ENCODE peak calls at places on chromosomes 4 and X, in six cellular contexts. W is mesenchymal stem cell, Z is IMR-90, C is H9, L is H1, Q is trophoblast cell. N is an unnamed sample.

GRCh38 chrX:12994321-12994720 is 19.4 kb downstream of the TMSB4X start:
- DNase-seq in W (no peak), Z (no peak), C (no peak), L (no peak), Q (no peak), N (no peak)

GRCh38 chrX:14964500-14964899 is 91.3 kb downstream of the MOSPD2 start:
- DNase-seq in W (peak), Z (peak), C (no peak), L (no peak), Q (no peak), N (no peak)

GRCh38 chr4:120293341-120293740 is 226.7 kb upstream of the MAD2L1 start:
- DNase-seq in W (no peak), Z (no peak), C (no peak), L (no peak), Q (no peak), N (no peak)

GRCh38 chrX:68498044-68498507 is 775 bp upstream of the YIPF6 start:
- DNase-seq in W (peak), Z (no peak), C (no peak), L (no peak), Q (peak), N (no peak)

GRCh38 chrX:129655547-129656248 is 942 bp upstream of the APLN start:
- DNase-seq in W (peak), Z (no peak), C (peak), L (no peak), Q (no peak), N (no peak)

GRCh38 chr4:10101559-10102192 is 14.9 kb downstream of the WDR1 start:
- DNase-seq in W (no peak), Z (no peak), C (no peak), L (no peak), Q (no peak), N (no peak)

GRCh38 chrX:155068165-155068564 is 2.8 kb downstream of the CMC4 start:
- DNase-seq in W (peak), Z (peak), C (no peak), L (no peak), Q (peak), N (no peak)

GRCh38 chrX:111519215-111519614 is 7.8 kb downstream of the SERTM2 start:
- DNase-seq in W (peak), Z (peak), C (no peak), L (no peak), Q (peak), N (peak)

GRCh38 chr4:83197555-83198235 is 83.2 kb upstream of the PLAC8 start:
- DNase-seq in W (no peak), Z (no peak), C (no peak), L (no peak), Q (no peak), N (no peak)

GRCh38 chr4:138804705-138805104 is 210.9 kb upstream of the NOCT start:
- DNase-seq in W (no peak), Z (peak), C (no peak), L (no peak), Q (peak), N (no peak)

GRCh38 chrX:37627602-37628001 is 56.1 kb downstream of the LANCL3 start:
- DNase-seq in W (no peak), Z (no peak), C (no peak), L (no peak), Q (no peak), N (no peak)

GRCh38 chr4:302381-302780 is 2.9 kb downstream of the ZNF732 start:
- DNase-seq in W (no peak), Z (no peak), C (no peak), L (no peak), Q (no peak), N (no peak)

GRCh38 chrX:23344208-23344903 is 9.7 kb downstream of the PTCHD1 start:
- DNase-seq in W (no peak), Z (no peak), C (peak), L (no peak), Q (no peak), N (no peak)

GRCh38 chrX:23344904-23345271 is 10.2 kb downstream of the PTCHD1 start:
- DNase-seq in W (no peak), Z (no peak), C (no peak), L (no peak), Q (no peak), N (no peak)

GRCh38 chrX:23338334-23338733 is 3.7 kb downstream of the PTCHD1 start:
- DNase-seq in W (no peak), Z (no peak), C (no peak), L (no peak), Q (no peak), N (no peak)

DNA sequence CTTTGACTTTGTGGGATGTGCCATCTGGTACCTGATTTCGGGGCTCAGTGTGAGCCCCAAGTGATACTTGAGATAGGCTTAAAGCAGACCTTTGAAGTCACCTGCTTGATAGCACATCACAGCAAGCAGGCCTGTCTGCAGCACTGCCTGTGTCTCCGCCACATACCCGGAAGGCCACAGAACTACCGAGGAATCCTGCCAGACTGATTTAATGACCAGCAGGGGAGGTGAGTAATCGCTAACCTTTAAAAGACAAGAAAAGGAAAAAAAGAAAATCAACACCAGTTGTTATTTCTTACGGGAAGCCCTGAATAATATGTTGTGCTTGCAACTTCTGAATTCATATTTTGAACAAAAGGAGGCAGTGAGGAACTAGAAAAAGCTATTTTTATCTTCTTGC is 6.8 kb downstream of the PTCHD1 start:
- DNase-seq in W (no peak), Z (no peak), C (peak), L (no peak), Q (no peak), N (no peak)
- H3K14ac ChIP-seq in W (no peak), Z (no peak), C (no peak), L (no peak), Q (no peak), N (no peak)

GRCh38 chr4:121822796-121823504 is 733 bp downstream of the CCNA2 start:
- DNase-seq in W (peak), Z (no peak), C (peak), L (no peak), Q (peak), N (peak)
- H2AK5ac ChIP-seq in W (no peak), Z (peak), C (no peak), L (no peak), Q (no peak), N (peak)

GRCh38 chrX:77617206-77617605 is 168.8 kb downstream of the ATRX start:
- DNase-seq in W (no peak), Z (no peak), C (no peak), L (no peak), Q (no peak), N (no peak)

GRCh38 chrX:77622672-77623071 is 163.3 kb downstream of the ATRX start:
- DNase-seq in W (no peak), Z (no peak), C (no peak), L (no peak), Q (no peak), N (no peak)

GRCh38 chrX:77622233-77622632 is 163.8 kb downstream of the ATRX start:
- DNase-seq in W (no peak), Z (no peak), C (peak), L (no peak), Q (no peak), N (no peak)
- H3K14ac ChIP-seq in W (no peak), Z (no peak), C (no peak), L (no peak), Q (no peak), N (no peak)

GRCh38 chrX:132406106-132406505 is 82.7 kb downstream of the MBNL3 start:
- DNase-seq in W (no peak), Z (no peak), C (no peak), L (no peak), Q (no peak), N (no peak)

GRCh38 chrX:132411310-132411977 is 77.4 kb downstream of the MBNL3 start:
- DNase-seq in W (no peak), Z (no peak), C (no peak), L (no peak), Q (no peak), N (no peak)

GRCh38 chrX:132409780-132410556 is 78.9 kb downstream of the MBNL3 start:
- DNase-seq in W (no peak), Z (no peak), C (no peak), L (no peak), Q (no peak), N (no peak)

GRCh38 chrX:132404266-132404665 is 84.6 kb downstream of the MBNL3 start:
- DNase-seq in W (no peak), Z (no peak), C (no peak), L (no peak), Q (peak), N (no peak)

DNA sequence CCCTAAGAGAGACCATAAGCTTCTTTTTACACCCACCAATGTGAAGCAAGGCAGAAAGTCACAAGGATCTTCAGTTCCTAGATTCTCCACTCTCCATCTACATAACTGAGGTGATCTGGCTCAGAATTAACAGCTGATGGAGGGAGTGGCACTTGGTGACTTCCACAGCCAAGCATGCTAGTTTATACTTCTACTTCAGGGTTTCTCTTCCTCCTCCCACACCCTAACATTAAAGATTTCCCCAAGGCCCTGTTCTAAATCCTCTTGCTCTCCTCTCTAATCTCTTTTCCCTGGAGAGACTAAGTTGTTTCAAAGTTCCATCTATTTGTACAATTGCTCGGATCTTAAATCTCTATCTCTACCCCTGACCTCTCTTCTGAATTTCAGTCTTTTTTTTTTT is 81.1 kb downstream of the MBNL3 start:
- DNase-seq in W (no peak), Z (no peak), C (no peak), L (no peak), Q (no peak), N (no peak)
- H2AK5ac ChIP-seq in W (no peak), Z (no peak), C (peak), L (no peak), Q (no peak), N (no peak)

GRCh38 chr4:89022426-89023128 is 34.4 kb downstream of the FAM13A start:
- DNase-seq in W (no peak), Z (no peak), C (no peak), L (no peak), Q (no peak), N (no peak)

GRCh38 chr4:89023140-89023539 is 33.8 kb downstream of the FAM13A start:
- DNase-seq in W (no peak), Z (no peak), C (no peak), L (no peak), Q (no peak), N (no peak)

GRCh38 chr4:89024051-89024675 is 32.8 kb downstream of the FAM13A start:
- DNase-seq in W (peak), Z (peak), C (no peak), L (no peak), Q (peak), N (peak)

GRCh38 chr4:89029591-89029990 is 27.4 kb downstream of the FAM13A start:
- DNase-seq in W (no peak), Z (no peak), C (no peak), L (no peak), Q (no peak), N (no peak)

DNA sequence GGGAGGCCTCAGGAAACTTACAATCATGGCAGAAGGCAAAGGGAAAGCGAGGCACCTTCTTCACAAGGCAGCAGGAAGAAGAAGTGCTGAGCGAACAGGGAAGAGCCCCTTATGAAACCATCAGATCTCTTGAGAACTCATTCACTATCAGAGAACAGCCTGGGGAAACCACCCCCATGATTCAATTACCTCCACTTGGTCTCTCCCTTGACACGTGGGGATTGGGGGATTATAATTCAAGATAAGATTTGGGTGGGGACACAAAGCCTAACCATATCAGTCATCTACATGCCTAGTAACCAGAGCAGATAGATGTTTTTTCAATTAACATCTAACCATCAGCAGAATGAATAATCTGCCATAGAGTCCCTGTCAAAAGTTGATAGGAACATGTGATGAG is 30.4 kb downstream of the FAM13A start:
- DNase-seq in W (no peak), Z (no peak), C (no peak), L (no peak), Q (no peak), N (no peak)
- H3K14ac ChIP-seq in W (no peak), Z (no peak), C (no peak), L (no peak), Q (no peak), N (no peak)

GRCh38 chr4:99447513-99447912 is 12.4 kb upstream of the ADH7 start:
- DNase-seq in W (no peak), Z (no peak), C (no peak), L (no peak), Q (no peak), N (no peak)
- H2AK5ac ChIP-seq in W (peak), Z (no peak), C (no peak), L (no peak), Q (no peak), N (no peak)

GRCh38 chr4:38287090-38287843 is 327.1 kb downstream of the PTTG2 start:
- DNase-seq in W (no peak), Z (no peak), C (no peak), L (no peak), Q (no peak), N (no peak)

GRCh38 chr4:38290360-38290759 is 330.2 kb downstream of the PTTG2 start:
- DNase-seq in W (peak), Z (peak), C (no peak), L (no peak), Q (no peak), N (no peak)

GRCh38 chr4:38294238-38294637 is 334.0 kb downstream of the PTTG2 start:
- DNase-seq in W (no peak), Z (no peak), C (no peak), L (no peak), Q (peak), N (no peak)

GRCh38 chr4:38292529-38292928 is 332.3 kb downstream of the PTTG2 start:
- DNase-seq in W (no peak), Z (no peak), C (no peak), L (no peak), Q (no peak), N (no peak)

DNA sequence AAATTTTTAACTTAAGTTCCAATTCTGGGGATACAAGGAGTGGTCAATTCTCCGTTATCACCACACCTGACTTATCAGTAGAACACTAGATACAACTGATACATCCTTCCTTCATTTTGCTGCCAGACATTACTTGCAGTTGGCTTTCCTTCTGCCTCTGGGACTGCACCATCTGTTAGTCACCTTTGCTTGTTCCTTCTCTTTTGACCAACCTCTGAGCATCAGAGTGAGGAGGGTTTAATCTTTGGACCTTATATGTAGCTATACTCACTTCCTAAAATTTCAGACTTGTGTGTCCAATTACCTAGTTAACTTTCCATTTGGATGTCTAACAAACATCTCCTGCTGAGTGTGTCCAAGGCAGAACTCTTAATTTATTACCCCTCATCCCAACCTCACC is 330.7 kb downstream of the PTTG2 start:
- DNase-seq in W (no peak), Z (no peak), C (no peak), L (no peak), Q (no peak), N (no peak)
- H3K14ac ChIP-seq in W (no peak), Z (no peak), C (no peak), L (no peak), Q (no peak), N (no peak)

DNA sequence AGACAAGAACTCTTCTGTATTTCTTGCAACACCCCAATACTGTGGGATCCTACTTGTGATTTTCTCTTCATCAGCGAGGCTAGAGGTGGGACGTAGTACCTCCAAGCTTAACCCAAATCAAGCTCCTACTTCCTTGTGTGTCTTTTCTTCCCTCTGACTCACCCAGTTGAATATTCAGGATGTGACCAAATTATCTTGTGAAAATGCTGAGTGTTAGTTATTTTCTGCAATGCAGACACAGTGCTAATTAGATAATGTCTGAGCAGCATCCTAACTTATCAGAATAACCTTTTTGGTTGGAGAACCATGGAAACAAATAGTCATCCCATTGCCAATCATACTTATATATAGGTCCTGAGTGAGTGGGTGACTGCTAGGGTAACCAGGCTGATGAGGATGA is 2.4 kb downstream of the MEPE start:
- DNase-seq in W (peak), Z (no peak), C (no peak), L (no peak), Q (no peak), N (no peak)
- H2AK5ac ChIP-seq in W (no peak), Z (no peak), C (no peak), L (peak), Q (no peak), N (no peak)

DNA sequence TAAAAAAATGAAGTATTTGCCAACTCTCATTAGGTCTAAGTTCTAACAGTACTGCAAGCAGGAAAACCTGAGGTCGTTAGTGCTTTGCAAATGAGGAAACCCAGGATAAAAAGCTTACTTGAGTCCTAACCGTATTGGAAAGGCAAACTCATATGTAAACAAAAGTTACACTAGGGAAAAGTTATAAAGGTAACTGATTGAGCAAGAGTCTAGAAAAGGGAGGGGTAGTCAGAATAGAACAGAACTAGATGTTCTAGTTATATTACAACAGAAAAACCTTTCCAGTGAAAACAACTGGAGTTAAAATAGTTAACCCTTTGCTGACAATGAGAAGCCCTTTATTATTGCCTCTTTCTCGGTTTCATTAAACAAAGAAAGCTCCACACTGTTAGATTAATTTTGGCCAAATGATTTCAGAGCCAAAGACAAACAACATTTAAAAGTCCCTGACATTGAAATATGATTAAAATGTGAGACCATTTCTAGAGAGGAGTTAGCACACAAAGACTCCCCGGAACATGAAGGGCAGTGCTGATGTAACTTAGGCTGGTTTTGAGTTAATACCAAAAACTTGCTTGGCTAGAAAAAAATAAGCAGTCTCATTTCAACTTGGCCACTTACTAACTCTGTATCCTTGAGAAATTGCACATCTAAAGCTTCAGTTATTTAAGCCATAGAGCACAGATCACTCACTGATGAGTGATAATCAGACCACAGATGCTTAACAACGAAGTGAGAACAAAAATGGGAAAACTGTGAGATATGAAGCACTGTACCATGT is 66.2 kb upstream of the MAOA start:
- DNase-seq in W (peak), Z (no peak), C (no peak), L (no peak), Q (no peak), N (no peak)
- H3K14ac ChIP-seq in W (no peak), Z (no peak), C (no peak), L (no peak), Q (no peak), N (no peak)

GRCh38 chr4:79584352-79584751 is 176.3 kb upstream of the GK2 start:
- DNase-seq in W (no peak), Z (no peak), C (no peak), L (no peak), Q (no peak), N (no peak)
- H2AK5ac ChIP-seq in W (no peak), Z (no peak), C (no peak), L (no peak), Q (no peak), N (no peak)